ENCODE peak calls at places on chromosomes 1 and 21, in four cellular contexts. U, M, L and V are unnamed samples.

GRCh38 chr1:65119951-65120350 is 28.1 kb upstream of the AK4 start:
- DNase-seq in M (no peak), U (no peak), L (no peak), V (no peak)

GRCh38 chr21:15695241-15695640 is 34.5 kb upstream of the USP25 start:
- DNase-seq in U (peak), M (no peak), L (no peak), V (no peak)

GRCh38 chr21:43721225-43721605 is 2.3 kb downstream of the PDXK start:
- DNase-seq in M (no peak), U (peak), L (no peak), V (no peak)

GRCh38 chr1:181674617-181675016 is 191.3 kb downstream of the CACNA1E start:
- DNase-seq in U (no peak), L (no peak), M (no peak), V (no peak)

GRCh38 chr1:60848583-60849188 is 233.7 kb upstream of the NFIA start:
- DNase-seq in L (no peak), M (peak), U (peak), V (peak)

GRCh38 chr1:29962831-29963247 is 726.5 kb downstream of the PTPRU start:
- DNase-seq in L (no peak), U (no peak), M (no peak), V (no peak)

GRCh38 chr1:243916160-243916559 is 66.1 kb upstream of the AKT3 start:
- DNase-seq in M (peak), L (no peak), U (no peak), V (peak)

GRCh38 chr1:206693029-206693428 is 8.3 kb downstream of the MAPKAPK2 start:
- DNase-seq in M (peak), U (peak), L (no peak), V (no peak)

GRCh38 chr1:14915356-14916054 is 238.0 kb upstream of the TMEM51 start:
- DNase-seq in U (peak), L (peak), M (peak), V (no peak)

GRCh38 chr1:7509593-7509992 is 261.5 kb upstream of the VAMP3 start:
- DNase-seq in U (no peak), M (no peak), L (no peak), V (no peak)

GRCh38 chr21:46011267-46011967 is 29.8 kb downstream of the COL6A1 start:
- DNase-seq in U (no peak), L (no peak), M (no peak), V (no peak)

GRCh38 chr1:19074902-19075721 is 118.6 kb upstream of the IFFO2 start:
- DNase-seq in U (no peak), L (no peak), M (no peak), V (no peak)

GRCh38 chr1:1284370-1285101 is 4.3 kb downstream of the SCNN1D start:
- DNase-seq in M (no peak), L (no peak), U (no peak), V (no peak)

GRCh38 chr21:35599164-35599563 is 461.2 kb downstream of the SETD4 start:
- DNase-seq in L (no peak), U (no peak), M (no peak), V (no peak)

GRCh38 chr1:167697667-167698141 is 24.1 kb upstream of the MPZL1 start:
- DNase-seq in L (no peak), M (no peak), U (no peak), V (no peak)

GRCh38 chr1:86872086-86872485 is 41.8 kb downstream of the SELENOF start:
- DNase-seq in M (peak), L (no peak), U (peak), V (no peak)

GRCh38 chr1:18288609-18289219 is 181.1 kb downstream of the IGSF21 start:
- DNase-seq in U (no peak), M (no peak), L (no peak), V (no peak)